ENCODE peak calls at places on chromosome 20, in four cellular contexts. G is fibroblast of lung, K is fibroblast of mammary gland, D is lower leg skin. N is an unnamed sample.

GRCh38 chr20:61482901-61483300 is 230.8 kb downstream of the CDH4 start:
- DNase-seq in G (no peak), K (no peak), D (no peak), N (no peak)

GRCh38 chr20:62782149-62782892 is 14.0 kb upstream of the MRGBP start:
- DNase-seq in G (no peak), K (no peak), D (no peak), N (no peak)

GRCh38 chr20:7540018-7540417 is 400.2 kb downstream of the HAO1 start:
- DNase-seq in G (no peak), K (no peak), D (no peak), N (no peak)

GRCh38 chr20:48295445-48295903 is 510.2 kb upstream of the SULF2 start:
- DNase-seq in G (peak; percentile 87), K (peak; percentile 95), D (no peak), N (peak; percentile 81)

GRCh38 chr20:47175501-47175900 is 181.0 kb downstream of the ZMYND8 start:
- DNase-seq in G (no peak), K (no peak), D (no peak), N (no peak)

GRCh38 chr20:63254536-63255384 is 497 bp upstream of the NKAIN4 start:
- DNase-seq in G (no peak), K (no peak), D (no peak), N (no peak)

GRCh38 chr20:10982692-10983091 is 308.9 kb upstream of the JAG1 start:
- DNase-seq in G (peak; percentile 84), K (peak; percentile 61), D (no peak), N (peak; percentile 84)

GRCh38 chr20:25987073-25987927 is 290.6 kb upstream of the ZNF337 start:
- DNase-seq in G (peak; percentile 6), K (peak; percentile 12), D (no peak), N (no peak)

GRCh38 chr20:33024609-33025317 is 6.7 kb upstream of the BPIFB6 start:
- DNase-seq in G (no peak), K (no peak), D (no peak), N (no peak)

GRCh38 chr20:23636908-23637281 is 860 bp downstream of the CST3 start:
- DNase-seq in G (no peak), K (no peak), D (no peak), N (no peak)
- H3K4me3 ChIP-seq in G (peak overlapping the region; percentile 75), K (peak overlapping the region; percentile 90), D (peak overlapping the region; percentile 90), N (peak overlapping the region; percentile 80)

GRCh38 chr20:40966516-40967185 is 62.0 kb upstream of the TOP1 start:
- DNase-seq in G (no peak), K (no peak), D (no peak), N (no peak)

GRCh38 chr20:40966103-40966502 is 62.5 kb upstream of the TOP1 start:
- DNase-seq in G (no peak), K (no peak), D (no peak), N (no peak)

GRCh38 chr20:40965671-40966070 is 63.0 kb upstream of the TOP1 start:
- DNase-seq in G (no peak), K (no peak), D (no peak), N (no peak)

DNA sequence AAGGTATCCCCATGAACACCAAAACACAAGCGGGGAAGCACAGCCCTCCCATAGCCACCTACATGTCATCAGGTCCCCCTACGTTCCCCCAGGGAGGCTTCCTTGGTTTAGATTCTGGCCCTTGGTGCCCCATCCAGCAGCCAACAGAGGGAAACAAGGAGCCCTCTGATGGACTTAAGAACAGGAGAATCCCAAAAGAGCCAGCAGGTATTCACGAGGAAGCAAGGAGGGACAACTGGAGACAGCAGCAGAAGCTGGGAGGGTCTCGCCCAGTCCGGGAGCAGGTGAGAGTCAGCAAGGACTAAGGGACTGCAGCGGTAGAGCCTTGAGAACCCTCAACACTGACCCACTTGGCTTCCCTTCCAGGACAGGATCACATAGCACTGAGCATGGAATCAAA is 58.4 kb upstream of the TOP1 start:
- DNase-seq in G (no peak), K (no peak), D (no peak), N (no peak)
- TF ChIP-seq CTCF in G (peak; percentile 18), K (no peak), D (no peak), N (no peak)

DNA sequence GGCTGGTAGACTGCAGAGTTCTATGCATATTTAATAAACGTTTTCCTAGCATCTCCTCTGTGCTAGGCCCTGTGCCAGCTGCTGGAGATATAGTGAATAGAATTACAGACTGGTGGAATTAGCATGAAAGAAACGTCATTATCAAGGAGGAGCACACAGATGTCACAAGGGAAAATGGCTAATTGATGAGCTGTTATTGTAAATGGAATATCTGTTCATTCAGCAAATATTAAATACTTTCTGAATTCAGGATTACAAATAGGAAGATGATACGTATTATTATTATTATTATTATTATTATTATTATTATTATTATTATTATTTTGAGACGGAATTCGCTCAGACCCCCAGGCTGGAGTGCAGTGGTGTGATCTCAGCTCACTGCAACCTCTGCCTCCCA is 1.2 kb downstream of the AAR2 start:
- DNase-seq in G (peak; percentile 4), K (no peak), D (no peak), N (no peak)
- H3K4me3 ChIP-seq in G (peak overlapping the region; percentile 78), K (peak overlapping the region; percentile 95), D (no peak overlapping the region), N (peak overlapping the region; percentile 86)

DNA sequence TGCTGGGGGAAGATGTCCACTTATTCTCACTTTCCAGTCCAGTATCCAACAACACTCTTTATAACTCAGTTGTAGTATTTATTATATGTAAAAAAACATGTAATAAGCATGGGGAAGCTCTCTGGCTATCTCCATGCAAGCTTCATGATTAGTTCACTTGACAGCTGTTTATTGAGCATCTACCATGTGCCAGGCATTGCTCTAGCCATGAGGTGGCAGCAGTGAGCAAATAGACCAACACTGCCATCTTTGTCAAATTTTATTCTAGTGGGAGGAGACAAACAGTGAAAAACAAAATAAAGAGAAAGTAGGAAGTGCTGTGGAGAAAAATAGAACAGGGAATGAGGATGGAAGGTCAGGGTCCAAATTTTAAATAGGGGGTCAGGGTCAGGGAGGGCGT is 131.8 kb downstream of the CFAP61 start:
- DNase-seq in G (no peak), K (peak; percentile 16), D (no peak), N (no peak)
- TF ChIP-seq CTCF in G (peak; percentile 23), K (peak; percentile 53), D (no peak), N (peak; percentile 4)

GRCh38 chr20:9508240-9508661 is 6.1 kb upstream of the LAMP5 start:
- DNase-seq in G (no peak), K (no peak), D (no peak), N (no peak)

GRCh38 chr20:9507544-9508239 is 6.7 kb upstream of the LAMP5 start:
- DNase-seq in G (no peak), K (no peak), D (no peak), N (no peak)

GRCh38 chr20:9508696-9509178 is 5.7 kb upstream of the LAMP5 start:
- DNase-seq in G (no peak), K (no peak), D (no peak), N (no peak)

GRCh38 chr20:9506964-9507369 is 7.4 kb upstream of the LAMP5 start:
- DNase-seq in G (no peak), K (no peak), D (no peak), N (no peak)

DNA sequence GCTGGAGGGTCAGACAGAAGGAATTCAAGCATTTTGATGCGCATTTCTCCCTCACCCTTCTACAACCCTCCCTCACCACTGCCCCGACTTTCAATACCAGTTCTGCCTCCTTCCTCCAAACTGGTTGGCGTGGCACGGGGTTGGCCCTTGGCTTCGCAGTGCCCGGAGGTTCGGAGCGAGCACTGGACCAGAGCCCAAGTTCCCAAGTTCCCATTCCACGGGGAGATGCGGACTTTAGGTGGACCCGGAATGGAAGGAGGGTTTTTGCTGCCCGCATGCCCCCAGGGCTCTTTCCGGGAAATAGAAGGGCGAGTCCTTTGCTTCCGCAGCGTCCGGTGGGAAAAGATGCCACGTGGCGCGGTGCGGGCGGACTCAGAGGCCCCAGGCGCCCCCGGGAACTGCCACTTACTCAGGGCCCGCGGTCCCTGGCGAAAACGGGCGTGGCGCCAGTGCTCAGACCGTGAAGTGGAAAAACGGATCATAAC is 8.0 kb upstream of the LAMP5 start:
- DNase-seq in G (no peak), K (no peak), D (no peak), N (no peak)
- H3K4me3 ChIP-seq in G (no peak overlapping the region), K (no peak overlapping the region), D (no peak overlapping the region), N (no peak overlapping the region)

N was measured in AG04449.